ENCODE peak calls at places on chromosomes 16 and 17, in five cellular contexts. One of them, this sample, is unnamed.
A peak's percentile ranks its signal among the peaks of the same experiment; 100 is the strongest.

GRCh38 chr17:42456223-42457106 is 2.2 kb upstream of the ATP6V0A1 start:
- DNase-seq in HCT116: no peak
- DNase-seq in GM12878: peak; percentile 57
- DNase-seq in K562: peak; percentile 65
- DNase-seq in HepG2: no peak
- DNase-seq in this sample: no peak

GRCh38 chr16:55494994-55495421 is 13.9 kb upstream of the LPCAT2 start:
- DNase-seq in K562: no peak
- DNase-seq in HCT116: no peak
- DNase-seq in GM12878: no peak
- DNase-seq in HepG2: peak; percentile 49
- DNase-seq in this sample: peak; percentile 37

GRCh38 chr17:50035930-50036329 is 20.0 kb upstream of the ITGA3 start:
- DNase-seq in GM12878: no peak
- DNase-seq in HepG2: no peak
- DNase-seq in HCT116: no peak
- DNase-seq in K562: no peak
- DNase-seq in this sample: no peak

GRCh38 chr17:45146616-45147101 is 1.6 kb upstream of the HEXIM1 start:
- DNase-seq in K562: no peak
- DNase-seq in GM12878: no peak
- DNase-seq in HepG2: no peak
- DNase-seq in HCT116: no peak
- DNase-seq in this sample: no peak

GRCh38 chr16:15708997-15709396 is 59.0 kb downstream of the NDE1 start:
- DNase-seq in HCT116: no peak
- DNase-seq in GM12878: no peak
- DNase-seq in K562: no peak
- DNase-seq in HepG2: no peak
- DNase-seq in this sample: no peak

GRCh38 chr17:40327244-40327666 is 18.3 kb downstream of the RARA start:
- DNase-seq in HepG2: no peak
- DNase-seq in HCT116: no peak
- DNase-seq in K562: no peak
- DNase-seq in GM12878: no peak
- DNase-seq in this sample: no peak

GRCh38 chr16:49821614-49822282 is 34.2 kb downstream of the ZNF423 start:
- DNase-seq in HCT116: no peak
- DNase-seq in K562: no peak
- DNase-seq in GM12878: no peak
- DNase-seq in HepG2: no peak
- DNase-seq in this sample: peak; percentile 29

GRCh38 chr17:45783593-45784292 is 377 bp upstream of the CRHR1 start:
- DNase-seq in HCT116: no peak
- DNase-seq in HepG2: no peak
- DNase-seq in K562: peak; percentile 66
- DNase-seq in GM12878: no peak
- DNase-seq in this sample: peak; percentile 88

GRCh38 chr17:55420067-55420775 is 1.4 kb downstream of the MMD start:
- DNase-seq in K562: no peak
- DNase-seq in GM12878: no peak
- DNase-seq in HepG2: no peak
- DNase-seq in HCT116: no peak
- DNase-seq in this sample: no peak

GRCh38 chr16:46757339-46758050 is 9.4 kb upstream of the MYLK3 start:
- DNase-seq in K562: peak; percentile 30
- DNase-seq in GM12878: no peak
- DNase-seq in HepG2: no peak
- DNase-seq in HCT116: no peak
- DNase-seq in this sample: peak; percentile 26

GRCh38 chr16:84879569-84880487 is 60.0 kb downstream of the CRISPLD2 start:
- DNase-seq in K562: peak; percentile 97
- DNase-seq in HCT116: peak; percentile 38
- DNase-seq in HepG2: no peak
- DNase-seq in GM12878: no peak
- DNase-seq in this sample: no peak

GRCh38 chr16:66603537-66604375 is 748 bp upstream of the CMTM3 start:
- DNase-seq in HepG2: peak; percentile 57
- DNase-seq in HCT116: no peak
- DNase-seq in K562: peak; percentile 78
- DNase-seq in GM12878: no peak
- DNase-seq in this sample: peak; percentile 74

GRCh38 chr17:82670661-82671060 is 22.4 kb upstream of the WDR45B start:
- DNase-seq in HCT116: no peak
- DNase-seq in HepG2: no peak
- DNase-seq in GM12878: no peak
- DNase-seq in K562: no peak
- DNase-seq in this sample: no peak

GRCh38 chr16:80034469-80034826 is 433.9 kb upstream of the MAF start:
- DNase-seq in K562: no peak
- DNase-seq in HepG2: no peak
- DNase-seq in GM12878: no peak
- DNase-seq in HCT116: no peak
- DNase-seq in this sample: no peak

GRCh38 chr17:75561927-75562603 is 25.5 kb upstream of the MYO15B start:
- DNase-seq in HepG2: no peak
- DNase-seq in HCT116: no peak
- DNase-seq in GM12878: no peak
- DNase-seq in K562: no peak
- DNase-seq in this sample: no peak

GRCh38 chr17:52158450-52159042 is at the start of gene CA10:
- DNase-seq in K562: no peak
- DNase-seq in HCT116: no peak
- DNase-seq in GM12878: no peak
- DNase-seq in HepG2: no peak
- DNase-seq in this sample: peak; percentile 91

GRCh38 chr17:50534222-50534978 is 1.9 kb downstream of the EPN3 start:
- DNase-seq in HepG2: no peak
- DNase-seq in HCT116: peak; percentile 55
- DNase-seq in K562: peak; percentile 62
- DNase-seq in GM12878: no peak
- DNase-seq in this sample: peak; percentile 76

GRCh38 chr16:64997121-64997520 is 124.7 kb downstream of the CDH11 start:
- DNase-seq in HCT116: no peak
- DNase-seq in GM12878: no peak
- DNase-seq in K562: no peak
- DNase-seq in HepG2: no peak
- DNase-seq in this sample: no peak

GRCh38 chr16:87424260-87424659 is 32.1 kb downstream of the MAP1LC3B start:
- DNase-seq in K562: no peak
- DNase-seq in HepG2: no peak
- DNase-seq in GM12878: no peak
- DNase-seq in HCT116: no peak
- DNase-seq in this sample: no peak

GRCh38 chr17:31524926-31525800 is 133.7 kb downstream of the RAB11FIP4 start:
- DNase-seq in HepG2: peak; percentile 61
- DNase-seq in HCT116: peak; percentile 49
- DNase-seq in K562: peak; percentile 87
- DNase-seq in GM12878: no peak
- DNase-seq in this sample: peak; percentile 98

GRCh38 chr17:27532269-27533067 is 76.2 kb downstream of the KSR1 start:
- DNase-seq in GM12878: no peak
- DNase-seq in HepG2: peak; percentile 88
- DNase-seq in HCT116: no peak
- DNase-seq in K562: no peak
- DNase-seq in this sample: peak; percentile 28

GRCh38 chr16:78566397-78567073 is 467.1 kb downstream of the WWOX start:
- DNase-seq in K562: no peak
- DNase-seq in GM12878: no peak
- DNase-seq in HepG2: no peak
- DNase-seq in HCT116: no peak
- DNase-seq in this sample: no peak

GRCh38 chr17:19311421-19312215 is 50.9 kb downstream of the B9D1 start:
- DNase-seq in GM12878: no peak
- DNase-seq in K562: no peak
- DNase-seq in HCT116: no peak
- DNase-seq in HepG2: no peak
- DNase-seq in this sample: no peak

GRCh38 chr16:55480228-55480655 is 1.2 kb downstream of the MMP2 start:
- DNase-seq in GM12878: no peak
- DNase-seq in HCT116: no peak
- DNase-seq in K562: no peak
- DNase-seq in HepG2: no peak
- DNase-seq in this sample: peak; percentile 64

GRCh38 chr16:13425840-13426239 is 494.1 kb upstream of the ERCC4 start:
- DNase-seq in HCT116: no peak
- DNase-seq in HepG2: no peak
- DNase-seq in K562: no peak
- DNase-seq in GM12878: no peak
- DNase-seq in this sample: no peak

GRCh38 chr16:64211306-64211705 is 910.6 kb downstream of the CDH11 start:
- DNase-seq in HCT116: no peak
- DNase-seq in K562: no peak
- DNase-seq in GM12878: no peak
- DNase-seq in HepG2: no peak
- DNase-seq in this sample: no peak

GRCh38 chr17:45006927-45007461 is 38.9 kb upstream of the C1QL1 start:
- DNase-seq in K562: no peak
- DNase-seq in HepG2: no peak
- DNase-seq in HCT116: no peak
- DNase-seq in GM12878: no peak
- DNase-seq in this sample: peak; percentile 71

GRCh38 chr16:72474511-72475123 is 302.7 kb upstream of the PMFBP1 start:
- DNase-seq in K562: no peak
- DNase-seq in HCT116: peak; percentile 89
- DNase-seq in HepG2: peak; percentile 61
- DNase-seq in GM12878: no peak
- DNase-seq in this sample: no peak

GRCh38 chr17:61783556-61784304 is 79.6 kb downstream of the BRIP1 start:
- DNase-seq in GM12878: peak; percentile 35
- DNase-seq in HCT116: no peak
- DNase-seq in K562: no peak
- DNase-seq in HepG2: no peak
- DNase-seq in this sample: no peak
- TF ChIP-seq REST in GM12878: no peak
- TF ChIP-seq REST in HCT116: no peak
- TF ChIP-seq REST in K562: no peak
- TF ChIP-seq REST in HepG2: no peak
- TF ChIP-seq REST in this sample: no peak

GRCh38 chr16:68235105-68235881 is 634 bp downstream of the ESRP2 start:
- DNase-seq in HepG2: peak; percentile 57
- DNase-seq in K562: no peak
- DNase-seq in HCT116: no peak
- DNase-seq in GM12878: no peak
- DNase-seq in this sample: peak; percentile 75

GRCh38 chr16:68236804-68237242 is 896 bp upstream of the ESRP2 start:
- DNase-seq in HepG2: peak; percentile 44
- DNase-seq in K562: no peak
- DNase-seq in HCT116: no peak
- DNase-seq in GM12878: no peak
- DNase-seq in this sample: peak; percentile 55

GRCh38 chr16:68237243-68238028 is 1.5 kb upstream of the ESRP2 start:
- DNase-seq in HCT116: peak; percentile 96
- DNase-seq in HepG2: peak; percentile 98
- DNase-seq in GM12878: peak; percentile 86
- DNase-seq in K562: peak; percentile 58
- DNase-seq in this sample: peak; percentile 99

GRCh38 chr16:68234188-68235104 is 1.5 kb downstream of the ESRP2 start:
- DNase-seq in GM12878: no peak
- DNase-seq in HCT116: peak; percentile 61
- DNase-seq in K562: no peak
- DNase-seq in HepG2: peak; percentile 85
- DNase-seq in this sample: peak; percentile 71

DNA sequence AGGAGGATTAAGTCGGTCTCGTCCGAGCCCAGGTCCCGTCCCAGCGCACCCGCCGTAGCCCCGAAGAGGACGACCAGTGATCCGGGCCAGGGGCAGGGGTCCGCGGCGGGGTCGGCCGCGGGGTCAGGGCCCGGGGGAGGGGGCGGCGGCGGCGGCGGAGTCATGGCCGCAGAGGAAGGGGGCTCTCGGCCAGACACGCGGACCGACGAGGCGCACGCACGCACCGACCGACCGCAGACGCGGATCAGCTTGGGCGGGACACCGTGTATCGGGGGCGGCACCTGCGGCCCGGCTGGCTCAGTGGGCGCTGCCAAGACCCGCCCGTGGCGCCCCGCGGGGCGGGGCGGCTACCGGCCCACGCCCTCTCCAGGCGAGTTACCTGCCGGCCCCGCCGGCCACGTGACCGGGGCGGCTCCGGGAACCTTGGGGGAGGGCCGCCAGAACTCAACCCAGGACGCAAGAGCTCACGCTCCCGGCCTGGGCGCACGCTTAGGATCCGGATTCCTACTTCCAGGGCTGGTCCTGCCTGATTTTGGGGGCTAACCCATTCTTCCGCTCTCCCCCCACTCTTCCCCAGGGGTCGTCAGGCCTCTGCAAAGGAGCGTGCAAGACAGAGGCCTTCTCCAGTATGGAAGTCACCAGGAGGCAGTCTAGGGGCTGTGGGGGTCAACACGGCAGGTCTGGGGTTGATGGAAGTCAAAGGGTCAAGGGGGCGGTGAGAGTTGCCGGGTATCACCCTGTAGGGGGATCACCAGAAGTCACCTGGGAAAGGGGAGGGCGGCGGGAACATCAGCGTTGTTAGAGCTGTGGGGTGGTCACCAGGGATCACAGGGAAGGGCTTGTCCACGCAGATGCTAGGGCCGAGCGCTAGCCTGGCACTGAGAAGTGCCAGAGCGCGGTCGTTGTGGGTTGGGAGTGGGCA is at the start of gene ESRP2:
- DNase-seq in K562: no peak
- DNase-seq in GM12878: no peak
- DNase-seq in HCT116: peak; percentile 84
- DNase-seq in HepG2: peak; percentile 80
- DNase-seq in this sample: peak; percentile 85
- TF ChIP-seq EZH2 in K562: no peak
- TF ChIP-seq EZH2 in GM12878: no peak
- TF ChIP-seq EZH2 in HCT116: no peak
- TF ChIP-seq EZH2 in HepG2: no peak
- TF ChIP-seq EZH2 in this sample: no peak

GRCh38 chr17:16449121-16449570 is 33.8 kb downstream of the TRPV2 start:
- DNase-seq in K562: no peak
- DNase-seq in HCT116: no peak
- DNase-seq in HepG2: no peak
- DNase-seq in GM12878: no peak
- DNase-seq in this sample: no peak

GRCh38 chr17:16448490-16448889 is 33.1 kb downstream of the TRPV2 start:
- DNase-seq in HCT116: no peak
- DNase-seq in HepG2: no peak
- DNase-seq in K562: no peak
- DNase-seq in GM12878: no peak
- DNase-seq in this sample: no peak

GRCh38 chr17:16447676-16448075 is 32.3 kb downstream of the TRPV2 start:
- DNase-seq in GM12878: no peak
- DNase-seq in HCT116: no peak
- DNase-seq in K562: no peak
- DNase-seq in HepG2: no peak
- DNase-seq in this sample: no peak

GRCh38 chr17:16444258-16444886 is 29.0 kb downstream of the TRPV2 start:
- DNase-seq in GM12878: no peak
- DNase-seq in K562: no peak
- DNase-seq in HCT116: no peak
- DNase-seq in HepG2: no peak
- DNase-seq in this sample: no peak

GRCh38 chr17:16446338-16446983 is 31.1 kb downstream of the TRPV2 start:
- DNase-seq in GM12878: no peak
- DNase-seq in HepG2: no peak
- DNase-seq in HCT116: no peak
- DNase-seq in K562: no peak
- DNase-seq in this sample: peak; percentile 54
- H3K36me3 ChIP-seq in GM12878: peaks cover 28% of the 10 kb centered on the region
- H3K36me3 ChIP-seq in HepG2: peaks cover 20% of the 10 kb centered on the region
- H3K36me3 ChIP-seq in HCT116: peaks cover 16% of the 10 kb centered on the region
- H3K36me3 ChIP-seq in K562: peaks cover 78% of the 10 kb centered on the region
- H3K36me3 ChIP-seq in this sample: peaks cover 12% of the 10 kb centered on the region

GRCh38 chr16:70481929-70482536 is 27.6 kb downstream of the FCSK start:
- DNase-seq in K562: no peak
- DNase-seq in HCT116: no peak
- DNase-seq in GM12878: no peak
- DNase-seq in HepG2: no peak
- DNase-seq in this sample: no peak
- TF ChIP-seq REST in K562: no peak
- TF ChIP-seq REST in HCT116: no peak
- TF ChIP-seq REST in GM12878: no peak
- TF ChIP-seq REST in HepG2: no peak
- TF ChIP-seq REST in this sample: no peak

This sample was measured in GM23338.